ENCODE peak calls at places on chromosomes 11 and 22, in seven cellular contexts. Q, U, R, N, M, O and K are unnamed samples.

GRCh38 chr22:29765905-29766631 is 739 bp downstream of the ZMAT5 start:
- DNase-seq in O (no peak), Q (no peak), M (no peak), N (no peak), U (no peak), R (no peak), K (no peak)

GRCh38 chr11:107590460-107591097 is 368 bp upstream of the ELMOD1 start:
- DNase-seq in U (peak), M (no peak), N (no peak), Q (no peak), R (no peak), O (no peak), K (no peak)

GRCh38 chr11:131910491-131911387 is 540.3 kb downstream of the NTM start:
- DNase-seq in Q (no peak), O (no peak), N (no peak), M (no peak), R (no peak), U (peak), K (no peak)

GRCh38 chr11:17406818-17407149 is 18.3 kb upstream of the KCNJ11 start:
- DNase-seq in O (no peak), R (no peak), U (no peak), Q (no peak), M (no peak), N (no peak), K (no peak)

GRCh38 chr11:128737704-128738103 is 43.8 kb downstream of the FLI1 start:
- DNase-seq in U (no peak), R (no peak), N (no peak), M (no peak), Q (no peak), O (no peak), K (no peak)

GRCh38 chr11:131688056-131688693 is 317.8 kb downstream of the NTM start:
- DNase-seq in Q (no peak), R (no peak), O (peak), U (peak), N (peak), M (peak), K (no peak)

GRCh38 chr22:43201486-43202219 is 14.7 kb upstream of the TTLL12 start:
- DNase-seq in Q (no peak), N (no peak), M (no peak), R (no peak), O (no peak), U (no peak), K (no peak)

GRCh38 chr11:101848262-101848661 is 66.5 kb upstream of the CEP126 start:
- DNase-seq in Q (no peak), N (no peak), O (no peak), U (no peak), R (no peak), M (peak), K (no peak)

GRCh38 chr11:133403900-133404299 is 128.4 kb downstream of the OPCML start:
- DNase-seq in R (no peak), U (no peak), M (peak), O (no peak), Q (no peak), N (no peak), K (no peak)

GRCh38 chr11:45054956-45055355 is 91.5 kb upstream of the PRDM11 start:
- DNase-seq in R (no peak), Q (no peak), M (no peak), N (no peak), U (no peak), O (no peak), K (no peak)